ENCODE peak calls at places on chromosome 20, in six cellular contexts. One of them, this sample, is unnamed.
A peak's percentile ranks its signal among the peaks of the same experiment; 100 is the strongest.

GRCh38 chr20:63594043-63594561 is 20.1 kb upstream of the HELZ2 start:
- DNase-seq in HCT116: no peak
- DNase-seq in HepG2: no peak
- DNase-seq in K562: no peak
- DNase-seq in H1: no peak
- DNase-seq in GM12878: no peak
- DNase-seq in this sample: peak; percentile 33

GRCh38 chr20:50593005-50593335 is 82.8 kb downstream of the PTPN1 start:
- DNase-seq in HCT116: no peak
- DNase-seq in HepG2: no peak
- DNase-seq in K562: no peak
- DNase-seq in H1: no peak
- DNase-seq in GM12878: no peak
- DNase-seq in this sample: no peak

GRCh38 chr20:11246251-11246775 is 572.5 kb upstream of the JAG1 start:
- DNase-seq in HCT116: no peak
- DNase-seq in HepG2: no peak
- DNase-seq in K562: no peak
- DNase-seq in H1: no peak
- DNase-seq in GM12878: no peak
- DNase-seq in this sample: peak; percentile 51

GRCh38 chr20:64247312-64247627 is 8.3 kb upstream of the PCMTD2 start:
- DNase-seq in HCT116: no peak
- DNase-seq in HepG2: no peak
- DNase-seq in K562: no peak
- DNase-seq in H1: no peak
- DNase-seq in GM12878: no peak
- DNase-seq in this sample: no peak

GRCh38 chr20:6704132-6704861 is 63.2 kb upstream of the BMP2 start:
- DNase-seq in HCT116: no peak
- DNase-seq in HepG2: peak; percentile 85
- DNase-seq in K562: no peak
- DNase-seq in H1: no peak
- DNase-seq in GM12878: no peak
- DNase-seq in this sample: peak; percentile 83

GRCh38 chr20:6558361-6558760 is 209.1 kb upstream of the BMP2 start:
- DNase-seq in HCT116: no peak
- DNase-seq in HepG2: peak; percentile 19
- DNase-seq in K562: no peak
- DNase-seq in H1: no peak
- DNase-seq in GM12878: no peak
- DNase-seq in this sample: peak; percentile 18

GRCh38 chr20:6299451-6299850 is 176.6 kb upstream of the FERMT1 start:
- DNase-seq in HCT116: no peak
- DNase-seq in HepG2: no peak
- DNase-seq in K562: no peak
- DNase-seq in H1: no peak
- DNase-seq in GM12878: no peak
- DNase-seq in this sample: no peak

GRCh38 chr20:44073675-44074071 is 113.3 kb downstream of the JPH2 start:
- DNase-seq in HCT116: no peak
- DNase-seq in HepG2: no peak
- DNase-seq in K562: no peak
- DNase-seq in H1: no peak
- DNase-seq in GM12878: no peak
- DNase-seq in this sample: no peak

GRCh38 chr20:20498081-20498861 is 130.4 kb downstream of the INSM1 start:
- DNase-seq in HCT116: no peak
- DNase-seq in HepG2: no peak
- DNase-seq in K562: no peak
- DNase-seq in H1: no peak
- DNase-seq in GM12878: no peak
- DNase-seq in this sample: no peak

GRCh38 chr20:51019598-51020592 is 3.0 kb downstream of the KCNG1 start:
- DNase-seq in HCT116: no peak
- DNase-seq in HepG2: no peak
- DNase-seq in K562: no peak
- DNase-seq in H1: no peak
- DNase-seq in GM12878: no peak
- DNase-seq in this sample: no peak

GRCh38 chr20:14632906-14633305 is 295.5 kb upstream of the FLRT3 start:
- DNase-seq in HCT116: no peak
- DNase-seq in HepG2: peak; percentile 20
- DNase-seq in K562: no peak
- DNase-seq in H1: no peak
- DNase-seq in GM12878: no peak
- DNase-seq in this sample: no peak

GRCh38 chr20:2619961-2620595 is 32.4 kb upstream of the NOP56 start:
- DNase-seq in HCT116: peak; percentile 22
- DNase-seq in HepG2: peak; percentile 21
- DNase-seq in K562: no peak
- DNase-seq in H1: no peak
- DNase-seq in GM12878: no peak
- DNase-seq in this sample: no peak

GRCh38 chr20:25848222-25848621 is 151.6 kb upstream of the ZNF337 start:
- DNase-seq in HCT116: no peak
- DNase-seq in HepG2: no peak
- DNase-seq in K562: no peak
- DNase-seq in H1: no peak
- DNase-seq in GM12878: no peak
- DNase-seq in this sample: no peak

GRCh38 chr20:51651921-51652549 is 109.5 kb upstream of the NFATC2 start:
- DNase-seq in HCT116: no peak
- DNase-seq in HepG2: no peak
- DNase-seq in K562: no peak
- DNase-seq in H1: no peak
- DNase-seq in GM12878: no peak
- DNase-seq in this sample: peak; percentile 76

GRCh38 chr20:4113996-4114603 is 98.7 kb upstream of the RNF24 start:
- DNase-seq in HCT116: no peak
- DNase-seq in HepG2: no peak
- DNase-seq in K562: no peak
- DNase-seq in H1: no peak
- DNase-seq in GM12878: no peak
- DNase-seq in this sample: no peak

GRCh38 chr20:48898210-48898609 is 23.3 kb upstream of the ARFGEF2 start:
- DNase-seq in HCT116: no peak
- DNase-seq in HepG2: no peak
- DNase-seq in K562: no peak
- DNase-seq in H1: no peak
- DNase-seq in GM12878: no peak
- DNase-seq in this sample: no peak

GRCh38 chr20:63919130-63919529 is 24.2 kb downstream of the DNAJC5 start:
- DNase-seq in HCT116: no peak
- DNase-seq in HepG2: no peak
- DNase-seq in K562: no peak
- DNase-seq in H1: no peak
- DNase-seq in GM12878: no peak
- DNase-seq in this sample: no peak

GRCh38 chr20:258963-259362 is 1.4 kb downstream of the DEFB132 start:
- DNase-seq in HCT116: peak; percentile 33
- DNase-seq in HepG2: peak; percentile 67
- DNase-seq in K562: peak; percentile 67
- DNase-seq in H1: no peak
- DNase-seq in GM12878: no peak
- DNase-seq in this sample: peak; percentile 40

GRCh38 chr20:57061058-57061900 is 205.2 kb downstream of the BMP7 start:
- DNase-seq in HCT116: no peak
- DNase-seq in HepG2: no peak
- DNase-seq in K562: peak; percentile 31
- DNase-seq in H1: no peak
- DNase-seq in GM12878: no peak
- DNase-seq in this sample: no peak

GRCh38 chr20:1371830-1372539 is 20.9 kb downstream of the FKBP1A start:
- DNase-seq in HCT116: no peak
- DNase-seq in HepG2: no peak
- DNase-seq in K562: no peak
- DNase-seq in H1: no peak
- DNase-seq in GM12878: no peak
- DNase-seq in this sample: no peak

DNA sequence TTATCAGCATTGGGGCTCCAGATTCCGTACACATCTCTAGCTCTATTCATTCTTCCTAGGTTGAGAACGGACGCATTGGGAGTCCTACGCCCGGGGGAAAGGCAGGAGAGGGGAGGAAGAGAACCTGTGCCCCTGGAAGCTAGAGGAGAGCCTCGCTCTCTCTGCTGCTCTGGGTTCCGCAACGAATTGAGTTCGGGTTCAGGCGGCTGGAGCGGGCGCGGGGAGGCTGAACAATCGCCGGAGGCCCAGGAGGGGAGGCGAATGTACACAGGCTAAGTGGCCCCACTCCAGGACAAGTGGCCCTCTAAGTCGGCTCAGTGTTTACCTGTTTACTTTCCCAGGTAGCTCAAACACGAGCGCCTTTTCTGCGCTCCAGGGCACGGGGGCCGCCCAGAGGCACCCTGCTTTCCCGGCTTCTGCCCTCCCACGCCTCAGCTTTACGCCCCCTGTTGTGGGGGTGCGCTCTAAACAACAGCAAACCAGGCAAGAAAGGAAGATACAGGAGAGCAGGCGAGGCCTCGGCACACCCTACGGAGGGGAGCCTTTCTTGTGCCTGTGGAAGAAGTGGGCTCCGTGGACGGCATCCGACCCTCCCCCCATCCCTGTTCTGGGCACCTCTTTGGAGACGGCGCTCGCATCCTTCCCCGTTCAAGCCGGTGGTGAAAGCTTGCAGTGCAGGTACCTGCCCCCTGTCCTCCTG is 4.6 kb upstream of the NKX2-2 start:
- DNase-seq in HCT116: no peak
- DNase-seq in HepG2: no peak
- DNase-seq in K562: no peak
- DNase-seq in H1: no peak
- DNase-seq in GM12878: no peak
- DNase-seq in this sample: no peak
- TF ChIP-seq EZH2 in HCT116: no peak
- TF ChIP-seq EZH2 in HepG2: peak; percentile 86
- TF ChIP-seq EZH2 in K562: no peak
- TF ChIP-seq EZH2 in H1: peak; percentile 85
- TF ChIP-seq EZH2 in GM12878: no peak
- TF ChIP-seq EZH2 in this sample: no peak

GRCh38 chr20:37525810-37526209 is 1.9 kb downstream of the BLCAP start:
- DNase-seq in HCT116: no peak
- DNase-seq in HepG2: no peak
- DNase-seq in K562: no peak
- DNase-seq in H1: no peak
- DNase-seq in GM12878: no peak
- DNase-seq in this sample: no peak
- H3K4me3 ChIP-seq in HCT116: no peak overlapping the region
- H3K4me3 ChIP-seq in HepG2: peak overlapping the region; percentile 95
- H3K4me3 ChIP-seq in K562: no peak overlapping the region
- H3K4me3 ChIP-seq in H1: peak overlapping the region; percentile 33
- H3K4me3 ChIP-seq in GM12878: peak overlapping the region; percentile 33
- H3K4me3 ChIP-seq in this sample: peak overlapping the region; percentile 23

GRCh38 chr20:53084408-53084997 is 112.3 kb downstream of the TSHZ2 start:
- DNase-seq in HCT116: no peak
- DNase-seq in HepG2: no peak
- DNase-seq in K562: no peak
- DNase-seq in H1: no peak
- DNase-seq in GM12878: no peak
- DNase-seq in this sample: no peak

GRCh38 chr20:53089866-53090265 is 117.7 kb downstream of the TSHZ2 start:
- DNase-seq in HCT116: no peak
- DNase-seq in HepG2: no peak
- DNase-seq in K562: no peak
- DNase-seq in H1: no peak
- DNase-seq in GM12878: no peak
- DNase-seq in this sample: no peak

GRCh38 chr20:53088786-53089185 is 116.6 kb downstream of the TSHZ2 start:
- DNase-seq in HCT116: no peak
- DNase-seq in HepG2: no peak
- DNase-seq in K562: no peak
- DNase-seq in H1: no peak
- DNase-seq in GM12878: no peak
- DNase-seq in this sample: no peak

GRCh38 chr20:53085720-53086119 is 113.6 kb downstream of the TSHZ2 start:
- DNase-seq in HCT116: no peak
- DNase-seq in HepG2: no peak
- DNase-seq in K562: no peak
- DNase-seq in H1: no peak
- DNase-seq in GM12878: no peak
- DNase-seq in this sample: no peak

DNA sequence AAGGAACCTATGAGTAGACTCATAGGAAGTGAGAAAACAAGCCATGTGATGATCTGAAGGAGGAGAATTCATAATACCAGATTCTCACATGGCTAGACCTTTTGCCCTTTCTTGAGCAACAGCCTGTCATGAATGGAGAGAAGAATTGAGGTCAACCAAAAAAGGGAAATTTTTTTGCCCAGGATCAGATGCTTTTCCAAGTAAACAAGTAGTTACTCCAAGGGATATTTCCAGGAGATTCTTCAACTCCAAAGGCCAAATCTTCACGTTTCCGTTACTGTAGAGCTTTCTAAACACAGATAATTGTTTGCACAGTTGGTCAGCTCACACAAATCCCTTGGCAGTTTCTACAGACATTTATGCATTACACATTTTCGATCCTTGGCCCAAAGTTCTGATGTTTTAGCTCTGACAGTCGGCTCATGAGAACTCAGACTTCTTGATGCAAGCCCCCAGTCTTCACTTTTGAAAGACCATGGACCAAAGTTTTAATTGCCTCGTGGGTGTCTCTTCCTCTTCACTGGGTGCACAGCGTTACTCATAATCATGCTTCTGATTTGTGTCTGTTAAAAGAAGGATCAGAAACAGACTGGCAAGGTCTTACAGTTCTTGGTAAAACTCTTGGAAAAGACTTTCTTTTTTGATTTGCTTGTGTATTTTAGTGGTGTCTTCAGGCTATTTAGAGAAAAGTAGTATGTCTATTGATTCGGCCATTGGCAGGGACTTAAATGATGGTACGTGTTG is 115.0 kb downstream of the TSHZ2 start:
- DNase-seq in HCT116: no peak
- DNase-seq in HepG2: peak; percentile 46
- DNase-seq in K562: no peak
- DNase-seq in H1: no peak
- DNase-seq in GM12878: no peak
- DNase-seq in this sample: no peak
- TF ChIP-seq POLR2A in HCT116: no peak
- TF ChIP-seq POLR2A in HepG2: no peak
- TF ChIP-seq POLR2A in K562: no peak
- TF ChIP-seq POLR2A in H1: no peak
- TF ChIP-seq POLR2A in GM12878: no peak
- TF ChIP-seq POLR2A in this sample: no peak

GRCh38 chr20:62388839-62389600 is 2.1 kb downstream of the RPS21 start:
- DNase-seq in HCT116: no peak
- DNase-seq in HepG2: no peak
- DNase-seq in K562: no peak
- DNase-seq in H1: no peak
- DNase-seq in GM12878: no peak
- DNase-seq in this sample: no peak
- TF ChIP-seq EZH2 in HCT116: no peak
- TF ChIP-seq EZH2 in HepG2: no peak
- TF ChIP-seq EZH2 in K562: no peak
- TF ChIP-seq EZH2 in H1: no peak
- TF ChIP-seq EZH2 in GM12878: no peak
- TF ChIP-seq EZH2 in this sample: no peak

GRCh38 chr20:23085415-23086055 is 589 bp downstream of the CD93 start:
- DNase-seq in HCT116: no peak
- DNase-seq in HepG2: no peak
- DNase-seq in K562: no peak
- DNase-seq in H1: no peak
- DNase-seq in GM12878: no peak
- DNase-seq in this sample: no peak
- H3K4me3 ChIP-seq in HCT116: no peak overlapping the region
- H3K4me3 ChIP-seq in HepG2: no peak overlapping the region
- H3K4me3 ChIP-seq in K562: no peak overlapping the region
- H3K4me3 ChIP-seq in H1: no peak overlapping the region
- H3K4me3 ChIP-seq in GM12878: no peak overlapping the region
- H3K4me3 ChIP-seq in this sample: peak overlapping the region; percentile 30

GRCh38 chr20:33814238-33814712 is 3.1 kb downstream of the CHMP4B start:
- DNase-seq in HCT116: no peak
- DNase-seq in HepG2: no peak
- DNase-seq in K562: no peak
- DNase-seq in H1: no peak
- DNase-seq in GM12878: no peak
- DNase-seq in this sample: peak; percentile 66
- TF ChIP-seq POLR2A in HCT116: no peak
- TF ChIP-seq POLR2A in HepG2: no peak
- TF ChIP-seq POLR2A in K562: no peak
- TF ChIP-seq POLR2A in H1: no peak
- TF ChIP-seq POLR2A in GM12878: no peak
- TF ChIP-seq POLR2A in this sample: no peak